ENCODE peak calls at places on chromosomes 11 and 22, in eight cellular contexts. K is KBM-7; I is iris pigment epithelial cell; J is Karpas-422; L is ELF-1; C is IMR-90; W is pancreas; O is CD8-positive, alpha-beta memory T cell. P is an unnamed sample.

GRCh38 chr11:120285256-120285655 is 39.8 kb upstream of the TLCD5 start:
- DNase-seq in K (no peak), I (no peak), J (no peak), L (no peak), C (no peak), W (no peak), O (no peak), P (no peak)

GRCh38 chr11:19508166-19508565 is 204.5 kb upstream of the NAV2 start:
- DNase-seq in K (no peak), I (no peak), J (no peak), L (peak; percentile 55), C (peak; percentile 3), W (no peak), O (no peak), P (no peak)

GRCh38 chr22:30566125-30566524 is 8.3 kb downstream of the GAL3ST1 start:
- DNase-seq in K (no peak), I (no peak), J (no peak), L (no peak), C (no peak), W (no peak), O (no peak), P (no peak)

GRCh38 chr22:30574095-30574981 is at the start of gene GAL3ST1:
- DNase-seq in K (no peak), I (no peak), J (no peak), L (no peak), C (no peak), W (peak; percentile 64), O (no peak), P (no peak)

GRCh38 chr11:86291466-86292262 is 10.4 kb upstream of the HIKESHI start:
- DNase-seq in K (peak; percentile 67), I (peak; percentile 37), J (peak; percentile 96), L (peak; percentile 31), C (peak; percentile 55), W (peak; percentile 63), O (peak; percentile 44), P (peak; percentile 27)

GRCh38 chr11:113481226-113481625 is 6.0 kb upstream of the DRD2 start:
- DNase-seq in K (no peak), I (no peak), J (no peak), L (no peak), C (no peak), W (no peak), O (no peak), P (no peak)

GRCh38 chr22:44444341-44445306 is 53.4 kb downstream of the RTL6 start:
- DNase-seq in K (no peak), I (no peak), J (peak; percentile 64), L (peak; percentile 44), C (no peak), W (no peak), O (no peak), P (no peak)

GRCh38 chr11:75782540-75783263 is 14.1 kb downstream of the DGAT2 start:
- DNase-seq in K (no peak), I (no peak), J (no peak), L (no peak), C (no peak), W (no peak), O (no peak), P (no peak)

GRCh38 chr11:33773399-33774355 is 643 bp downstream of the FBXO3 start:
- DNase-seq in K (peak; percentile 38), I (peak; percentile 14), J (peak; percentile 53), L (peak; percentile 60), C (peak; percentile 43), W (no peak), O (peak; percentile 60), P (no peak)

GRCh38 chr22:50678651-50679521 is 6.3 kb downstream of the SHANK3 start:
- DNase-seq in K (no peak), I (no peak), J (no peak), L (no peak), C (no peak), W (peak; percentile 6), O (no peak), P (no peak)

GRCh38 chr11:130737866-130738431 is 178.3 kb downstream of the SNX19 start:
- DNase-seq in K (no peak), I (peak; percentile 37), J (no peak), L (no peak), C (peak; percentile 89), W (peak; percentile 40), O (no peak), P (peak; percentile 74)

GRCh38 chr22:38951734-38952133 is 5.7 kb upstream of the APOBEC3A start:
- DNase-seq in K (no peak), I (no peak), J (no peak), L (no peak), C (no peak), W (no peak), O (no peak), P (no peak)

GRCh38 chr11:2730323-2731284 is 30.8 kb upstream of the KCNQ1OT1 start:
- DNase-seq in K (no peak), I (no peak), J (no peak), L (no peak), C (no peak), W (peak; percentile 46), O (no peak), P (no peak)

GRCh38 chr22:23376256-23376655 is 195.9 kb downstream of the BCR start:
- DNase-seq in K (peak; percentile 73), I (peak; percentile 4), J (peak; percentile 84), L (peak; percentile 71), C (no peak), W (no peak), O (no peak), P (no peak)

GRCh38 chr11:119370486-119371046 is 10.9 kb downstream of the USP2 start:
- DNase-seq in K (no peak), I (no peak), J (peak; percentile 61), L (peak; percentile 19), C (no peak), W (peak; percentile 17), O (no peak), P (no peak)

GRCh38 chr22:45218974-45219373 is 21.7 kb downstream of the KIAA0930 start:
- DNase-seq in K (no peak), I (no peak), J (peak; percentile 85), L (no peak), C (peak; percentile 37), W (no peak), O (no peak), P (peak; percentile 17)

GRCh38 chr11:131999084-131999483 is 628.7 kb downstream of the NTM start:
- DNase-seq in K (no peak), I (peak; percentile 8), J (no peak), L (no peak), C (no peak), W (no peak), O (no peak), P (no peak)

GRCh38 chr11:63931876-63932275 is 6.9 kb upstream of the NAA40 start:
- DNase-seq in K (no peak), I (no peak), J (no peak), L (no peak), C (no peak), W (no peak), O (no peak), P (no peak)

GRCh38 chr11:70048279-70049024 is 29.7 kb upstream of the ANO1 start:
- DNase-seq in K (no peak), I (peak; percentile 5), J (no peak), L (peak; percentile 81), C (no peak), W (no peak), O (no peak), P (no peak)

GRCh38 chr22:42376721-42377177 is 55.5 kb downstream of the NFAM1 start:
- DNase-seq in K (no peak), I (no peak), J (no peak), L (peak; percentile 94), C (peak; percentile 19), W (no peak), O (no peak), P (no peak)

GRCh38 chr11:2920343-2920742 is 8.9 kb downstream of the PHLDA2 start:
- DNase-seq in K (no peak), I (no peak), J (no peak), L (no peak), C (no peak), W (no peak), O (no peak), P (no peak)

GRCh38 chr11:117794772-117795629 is 2.0 kb downstream of the DSCAML1 start:
- DNase-seq in K (no peak), I (no peak), J (no peak), L (no peak), C (no peak), W (no peak), O (no peak), P (no peak)

GRCh38 chr22:33302049-33302545 is 243.9 kb upstream of the SYN3 start:
- DNase-seq in K (peak; percentile 66), I (peak; percentile 36), J (peak; percentile 94), L (peak; percentile 89), C (peak; percentile 60), W (peak; percentile 83), O (peak; percentile 5), P (peak; percentile 74)

GRCh38 chr11:128956401-128957203 is 13.9 kb upstream of the TP53AIP1 start:
- DNase-seq in K (peak; percentile 64), I (peak; percentile 65), J (peak; percentile 56), L (peak; percentile 68), C (peak; percentile 78), W (peak; percentile 60), O (peak; percentile 37), P (peak; percentile 75)

GRCh38 chr22:39592104-39593060 is 21.8 kb downstream of the CACNA1I start:
- DNase-seq in K (no peak), I (peak; percentile 87), J (no peak), L (peak; percentile 59), C (peak; percentile 80), W (peak; percentile 65), O (no peak), P (peak; percentile 71)

GRCh38 chr11:59769086-59769485 is 13.9 kb downstream of the STX3 start:
- DNase-seq in K (no peak), I (no peak), J (no peak), L (no peak), C (no peak), W (no peak), O (no peak), P (no peak)

GRCh38 chr11:111833524-111833923 is 37.9 kb downstream of the ALG9 start:
- DNase-seq in K (no peak), I (peak; percentile 44), J (peak; percentile 70), L (no peak), C (no peak), W (no peak), O (no peak), P (peak; percentile 3)

GRCh38 chr22:38262051-38262795 is 10.6 kb downstream of the TMEM184B start:
- DNase-seq in K (peak; percentile 60), I (no peak), J (peak; percentile 80), L (peak; percentile 77), C (no peak), W (peak; percentile 70), O (no peak), P (no peak)

P was measured in brain microvascular endothelial cell.